ENCODE peak calls at places on chromosomes 1 and 21, in seven cellular contexts. T, F, L, A, W, M and N are unnamed samples.

GRCh38 chr1:37704966-37705365 is 12.7 kb downstream of the CDCA8 start:
- DNase-seq in T (no peak), F (no peak), L (no peak), A (no peak), W (no peak), M (no peak), N (no peak)

GRCh38 chr1:30087465-30087864 is 635.9 kb downstream of the MATN1 start:
- DNase-seq in T (no peak), F (no peak), L (peak), A (peak), W (no peak), M (no peak), N (peak)

GRCh38 chr1:176773038-176773437 is 310.1 kb downstream of the PAPPA2 start:
- DNase-seq in T (no peak), F (no peak), L (no peak), A (no peak), W (no peak), M (no peak), N (peak)

GRCh38 chr1:29437946-29438345 is 201.6 kb downstream of the PTPRU start:
- DNase-seq in T (no peak), F (no peak), L (no peak), A (no peak), W (no peak), M (no peak), N (no peak)

GRCh38 chr1:37708471-37708870 is 16.2 kb downstream of the CDCA8 start:
- DNase-seq in T (no peak), F (no peak), L (no peak), A (no peak), W (no peak), M (no peak), N (no peak)

GRCh38 chr1:199550384-199551067 is 477.0 kb upstream of the NR5A2 start:
- DNase-seq in T (no peak), F (peak), L (no peak), A (no peak), W (no peak), M (no peak), N (no peak)

GRCh38 chr1:58975888-58976287 is 192.0 kb upstream of the JUN start:
- DNase-seq in T (no peak), F (peak), L (no peak), A (no peak), W (no peak), M (no peak), N (no peak)

GRCh38 chr1:245441699-245442098 is 286.9 kb downstream of the KIF26B start:
- DNase-seq in T (no peak), F (no peak), L (no peak), A (no peak), W (no peak), M (no peak), N (no peak)

GRCh38 chr1:56904706-56905105 is 50.1 kb downstream of the C8A start:
- DNase-seq in T (no peak), F (no peak), L (no peak), A (no peak), W (no peak), M (no peak), N (no peak)

GRCh38 chr1:94641990-94642389 is 100.4 kb upstream of the F3 start:
- DNase-seq in T (no peak), F (no peak), L (no peak), A (no peak), W (no peak), M (no peak), N (no peak)

GRCh38 chr1:63069214-63069613 is 253.2 kb upstream of the FOXD3 start:
- DNase-seq in T (no peak), F (no peak), L (no peak), A (no peak), W (no peak), M (no peak), N (no peak)

GRCh38 chr1:218463194-218464156 is 118.3 kb downstream of the TGFB2 start:
- DNase-seq in T (no peak), F (peak), L (peak), A (no peak), W (peak), M (peak), N (no peak)

GRCh38 chr1:213669964-213670691 is 317.6 kb upstream of the PROX1 start:
- DNase-seq in T (no peak), F (no peak), L (no peak), A (peak), W (no peak), M (no peak), N (no peak)

DNA sequence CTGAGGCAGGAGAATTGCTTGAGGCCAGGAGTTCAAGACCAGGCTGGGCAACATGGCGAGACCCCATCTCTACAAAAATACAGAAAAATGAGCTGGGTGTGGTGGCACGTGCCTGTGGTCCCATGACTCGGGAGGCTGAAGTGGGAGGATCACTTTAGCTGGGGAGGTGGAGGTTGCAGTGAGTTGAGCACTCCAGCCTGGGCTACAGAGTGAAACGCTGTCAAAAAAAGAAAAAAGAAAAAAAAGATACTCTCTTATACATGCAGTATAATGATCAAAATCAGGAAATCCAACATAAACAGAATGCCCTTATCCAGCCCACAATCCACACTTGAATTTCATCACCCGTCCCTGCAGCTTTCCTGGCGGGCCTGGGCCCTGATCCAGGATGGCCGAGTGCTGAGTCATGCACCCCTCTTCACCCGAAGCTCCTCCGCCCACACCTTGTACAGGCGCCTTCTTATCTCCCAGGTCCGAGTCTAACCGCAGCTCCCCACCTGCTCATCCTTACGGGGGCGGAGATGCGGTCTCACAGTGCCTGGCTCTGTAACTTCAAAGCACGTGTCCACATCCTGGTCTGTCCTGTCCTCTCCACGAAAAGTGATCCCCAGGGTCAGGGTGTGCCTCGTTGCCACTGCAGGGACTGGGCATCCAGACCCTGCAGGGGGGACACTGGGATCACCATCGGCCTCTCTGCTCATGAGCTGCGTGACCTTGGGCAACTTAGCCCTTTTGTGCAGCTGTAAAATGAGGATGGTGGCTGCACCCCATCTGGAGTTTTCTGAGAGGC is 120.2 kb upstream of the SLC45A1 start:
- DNase-seq in T (peak), F (peak), L (peak), A (no peak), W (no peak), M (peak), N (no peak)
- H3K27ac ChIP-seq in T (no peak), F (no peak), L (peak), A (no peak), W (peak), M (no peak), N (no peak)

GRCh38 chr21:34790341-34790740 is 121.5 kb downstream of the CLIC6 start:
- DNase-seq in T (no peak), F (no peak), L (no peak), A (no peak), W (no peak), M (no peak), N (no peak)

GRCh38 chr21:34792504-34793089 is 123.8 kb downstream of the CLIC6 start:
- DNase-seq in T (no peak), F (no peak), L (no peak), A (no peak), W (no peak), M (no peak), N (no peak)

GRCh38 chr21:34788879-34789278 is 120.1 kb downstream of the CLIC6 start:
- DNase-seq in T (no peak), F (no peak), L (no peak), A (no peak), W (no peak), M (no peak), N (no peak)

GRCh38 chr21:34791776-34792503 is 123.1 kb downstream of the CLIC6 start:
- DNase-seq in T (no peak), F (no peak), L (no peak), A (peak), W (no peak), M (no peak), N (no peak)

GRCh38 chr21:34790834-34791233 is 122.0 kb downstream of the CLIC6 start:
- DNase-seq in T (no peak), F (no peak), L (no peak), A (no peak), W (no peak), M (no peak), N (no peak)
- H3K27ac ChIP-seq in T (no peak), F (no peak), L (no peak), A (no peak), W (no peak), M (no peak), N (no peak)

GRCh38 chr1:230278871-230279582 is 147.1 kb downstream of the PGBD5 start:
- DNase-seq in T (no peak), F (no peak), L (no peak), A (no peak), W (no peak), M (no peak), N (peak)

GRCh38 chr1:230280906-230281413 is 145.2 kb downstream of the PGBD5 start:
- DNase-seq in T (peak), F (no peak), L (no peak), A (no peak), W (no peak), M (no peak), N (peak)

GRCh38 chr1:230279583-230279945 is 146.6 kb downstream of the PGBD5 start:
- DNase-seq in T (no peak), F (no peak), L (no peak), A (no peak), W (no peak), M (no peak), N (peak)

GRCh38 chr1:230281531-230281930 is 144.6 kb downstream of the PGBD5 start:
- DNase-seq in T (no peak), F (no peak), L (no peak), A (no peak), W (no peak), M (no peak), N (peak)

GRCh38 chr1:230280054-230280795 is 145.9 kb downstream of the PGBD5 start:
- DNase-seq in T (no peak), F (no peak), L (no peak), A (no peak), W (no peak), M (no peak), N (peak)
- H3K27ac ChIP-seq in T (peak), F (no peak), L (no peak), A (no peak), W (no peak), M (no peak), N (no peak)

GRCh38 chr1:101242331-101243050 is 5.7 kb downstream of the S1PR1 start:
- DNase-seq in T (no peak), F (no peak), L (no peak), A (no peak), W (no peak), M (no peak), N (no peak)
- H3K27ac ChIP-seq in T (no peak), F (peak), L (no peak), A (no peak), W (peak), M (peak), N (no peak)